ENCODE peak calls at places on chromosomes 3 and 15, in seven cellular contexts. V is AG10803, N is fibroblast of lung, K is coronary artery, G is endothelial cell of umbilical vein, P is A549, U is H9. E is an unnamed sample.

GRCh38 chr3:151086484-151087456 is 1.3 kb downstream of the MED12L start:
- DNase-seq in V (peak; percentile 82), N (peak; percentile 84), K (peak; percentile 77), G (peak; percentile 76), P (peak; percentile 88), U (peak; percentile 85), E (peak; percentile 89)

GRCh38 chr15:67120839-67121540 is 55.6 kb downstream of the SMAD3 start:
- DNase-seq in V (peak; percentile 85), N (peak; percentile 95), K (peak; percentile 94), G (peak; percentile 98), P (peak; percentile 90), U (no peak), E (peak; percentile 72)

GRCh38 chr3:78974181-78974770 is 793.5 kb downstream of the ROBO1 start:
- DNase-seq in V (peak; percentile 78), N (no peak), K (no peak), G (peak; percentile 40), P (no peak), U (no peak), E (no peak)

GRCh38 chr3:98599647-98600411 is 6.4 kb upstream of the CPOX start:
- DNase-seq in V (no peak), N (peak; percentile 38), K (no peak), G (no peak), P (no peak), U (no peak), E (no peak)

GRCh38 chr3:141403576-141403975 is 35.3 kb downstream of the ZBTB38 start:
- DNase-seq in V (peak; percentile 89), N (no peak), K (no peak), G (no peak), P (no peak), U (no peak), E (no peak)

GRCh38 chr3:56694852-56695563 is 11.9 kb upstream of the TASOR start:
- DNase-seq in V (no peak), N (no peak), K (no peak), G (no peak), P (no peak), U (no peak), E (no peak)

GRCh38 chr3:32018723-32019564 is 37.4 kb downstream of the ZNF860 start:
- DNase-seq in V (peak; percentile 52), N (peak; percentile 82), K (no peak), G (peak; percentile 63), P (peak; percentile 61), U (no peak), E (peak; percentile 29)

GRCh38 chr3:81658322-81658997 is 103.0 kb downstream of the GBE1 start:
- DNase-seq in V (no peak), N (peak; percentile 3), K (no peak), G (no peak), P (no peak), U (no peak), E (no peak)

GRCh38 chr3:127489357-127489756 is 101.2 kb downstream of the TPRA1 start:
- DNase-seq in V (no peak), N (no peak), K (no peak), G (no peak), P (no peak), U (no peak), E (no peak)

GRCh38 chr3:142056656-142057330 is 92.6 kb downstream of the TFDP2 start:
- DNase-seq in V (no peak), N (no peak), K (no peak), G (no peak), P (no peak), U (no peak), E (no peak)

GRCh38 chr3:99697250-99697649 is 58.9 kb downstream of the COL8A1 start:
- DNase-seq in V (no peak), N (no peak), K (no peak), G (no peak), P (no peak), U (no peak), E (no peak)

GRCh38 chr15:80211976-80212375 is 40.0 kb downstream of the CTXND1 start:
- DNase-seq in V (no peak), N (no peak), K (peak; percentile 16), G (no peak), P (no peak), U (no peak), E (no peak)

GRCh38 chr3:44721231-44722102 is 8.0 kb upstream of the ZNF501 start:
- DNase-seq in V (no peak), N (peak; percentile 33), K (no peak), G (no peak), P (peak; percentile 12), U (no peak), E (no peak)

GRCh38 chr15:78492841-78493240 is 14.5 kb upstream of the HYKK start:
- DNase-seq in V (peak; percentile 29), N (peak; percentile 39), K (no peak), G (no peak), P (no peak), U (no peak), E (peak; percentile 48)

GRCh38 chr15:56759450-56759845 is 26.1 kb upstream of the ZNF280D start:
- DNase-seq in V (peak; percentile 98), N (peak; percentile 92), K (no peak), G (no peak), P (no peak), U (no peak), E (peak; percentile 95)

DNA sequence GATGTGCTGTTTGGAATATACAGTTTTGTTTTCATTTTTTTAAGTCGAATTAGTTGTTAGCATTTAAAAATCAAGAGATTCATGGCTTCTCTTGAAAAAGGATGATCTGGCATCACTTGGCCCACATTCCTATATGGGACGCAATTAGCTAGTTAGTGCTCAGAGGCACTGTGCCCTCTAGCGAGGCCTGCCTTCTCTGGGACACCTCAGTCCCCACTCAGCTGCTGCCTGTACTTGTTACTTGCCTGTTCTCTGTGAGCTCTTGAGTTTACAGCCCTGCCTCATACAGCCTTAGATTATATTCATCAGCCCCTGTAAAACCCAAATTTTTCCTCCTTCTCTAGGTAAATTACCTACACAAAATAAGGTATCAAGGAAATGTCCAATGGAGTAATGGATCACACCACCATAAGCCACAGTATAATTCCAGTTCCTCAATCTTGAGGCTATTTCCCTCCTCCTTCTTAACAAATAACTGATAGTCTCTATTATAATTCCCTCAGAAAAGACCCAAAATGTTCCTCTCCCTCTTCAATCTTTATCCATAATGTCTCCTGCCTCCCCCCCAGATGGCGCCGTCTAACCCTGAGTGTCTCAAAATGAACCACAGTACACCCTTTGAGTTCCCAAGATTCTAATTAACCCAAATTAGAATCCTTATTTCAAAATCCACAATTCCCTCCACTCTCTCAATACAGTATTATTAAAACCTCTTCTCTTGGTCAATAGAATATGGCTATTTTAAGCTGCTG is 2.7 kb downstream of the ZMAT3 start:
- DNase-seq in V (peak; percentile 64), N (peak; percentile 63), K (no peak), G (peak; percentile 42), P (peak; percentile 35), U (no peak), E (no peak)
- TF ChIP-seq CTCF in V (peak; percentile 65), N (peak; percentile 58), K (no peak), G (peak; percentile 20), P (peak; percentile 60), U (peak; percentile 62), E (peak; percentile 76)

DNA sequence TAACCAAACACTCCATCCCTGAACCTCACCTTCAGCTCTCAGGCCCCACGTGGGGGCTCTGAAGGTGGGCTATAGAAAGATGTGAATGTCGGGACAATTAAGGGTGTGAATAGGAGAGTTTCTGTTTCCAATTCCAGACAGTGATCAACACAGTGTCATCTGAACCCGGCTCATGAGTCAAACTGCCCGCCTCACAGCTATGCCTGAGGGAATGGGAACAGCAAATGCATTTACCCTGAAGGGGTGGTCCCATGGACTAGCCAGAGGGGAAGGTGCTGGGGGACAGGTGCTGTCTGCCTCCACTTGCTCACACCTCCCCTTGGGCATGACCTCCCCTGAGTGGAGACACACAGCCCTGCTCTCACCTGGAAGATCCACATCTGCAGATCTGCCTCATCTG is 6.3 kb downstream of the RTP2 start:
- DNase-seq in V (no peak), N (no peak), K (no peak), G (no peak), P (no peak), U (no peak), E (no peak)
- TF ChIP-seq CTCF in V (no peak), N (no peak), K (no peak), G (no peak), P (no peak), U (no peak), E (no peak)

DNA sequence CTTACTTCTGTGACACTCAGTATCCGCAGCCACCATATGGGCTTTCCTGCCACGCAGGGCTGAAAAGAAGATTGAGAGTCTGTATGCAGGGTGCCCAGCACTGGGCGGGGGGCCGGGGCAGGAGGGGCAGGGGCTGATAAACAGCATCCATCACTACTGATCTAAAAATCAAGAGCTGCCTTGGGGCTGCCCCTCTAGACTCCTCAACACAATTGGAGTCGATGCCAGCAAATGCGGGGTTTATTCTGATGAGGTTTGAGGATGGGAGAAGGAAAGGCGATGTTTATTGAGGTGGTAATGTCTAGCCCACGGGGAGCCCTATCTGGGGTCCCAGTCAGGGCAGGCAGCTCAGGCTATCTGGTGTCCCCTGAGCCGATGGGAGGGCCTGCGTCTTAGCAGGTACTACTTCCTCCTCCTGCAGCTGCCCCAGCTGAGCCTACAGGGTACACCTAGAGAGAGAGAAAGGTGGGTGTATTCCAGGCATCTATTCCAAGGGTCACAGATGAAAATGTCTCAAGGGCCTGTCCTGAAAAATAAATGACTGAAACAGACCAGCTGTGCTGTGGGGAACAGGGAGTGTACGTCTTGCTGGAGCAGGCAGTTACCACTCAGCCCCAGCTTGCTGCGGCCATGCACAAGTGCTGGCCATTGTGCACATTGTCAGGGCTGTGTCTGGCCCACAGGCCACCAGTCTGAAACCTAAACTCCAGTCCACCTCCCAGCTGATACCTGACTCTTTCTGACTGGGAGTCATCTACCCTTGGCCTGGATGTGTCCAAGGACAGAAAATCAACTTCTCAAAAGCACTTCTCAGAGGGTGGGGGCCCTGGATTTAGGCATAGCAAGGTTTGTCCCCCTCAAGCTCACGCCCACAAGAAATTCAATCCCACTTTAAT is 19.5 kb downstream of the ISG20 start:
- DNase-seq in V (no peak), N (no peak), K (peak; percentile 46), G (no peak), P (no peak), U (no peak), E (no peak)
- TF ChIP-seq CTCF in V (no peak), N (no peak), K (no peak), G (no peak), P (no peak), U (no peak), E (no peak)

GRCh38 chr15:59338414-59338813 is 34.3 kb downstream of the MYO1E start:
- DNase-seq in V (no peak), N (no peak), K (no peak), G (no peak), P (no peak), U (no peak), E (no peak)

GRCh38 chr15:59340325-59340724 is 32.3 kb downstream of the MYO1E start:
- DNase-seq in V (no peak), N (peak; percentile 64), K (no peak), G (no peak), P (no peak), U (no peak), E (no peak)

GRCh38 chr15:59344311-59344710 is 28.4 kb downstream of the MYO1E start:
- DNase-seq in V (no peak), N (no peak), K (no peak), G (no peak), P (no peak), U (no peak), E (no peak)

GRCh38 chr15:59335197-59335786 is 37.4 kb downstream of the MYO1E start:
- DNase-seq in V (peak; percentile 69), N (no peak), K (no peak), G (no peak), P (no peak), U (no peak), E (no peak)

DNA sequence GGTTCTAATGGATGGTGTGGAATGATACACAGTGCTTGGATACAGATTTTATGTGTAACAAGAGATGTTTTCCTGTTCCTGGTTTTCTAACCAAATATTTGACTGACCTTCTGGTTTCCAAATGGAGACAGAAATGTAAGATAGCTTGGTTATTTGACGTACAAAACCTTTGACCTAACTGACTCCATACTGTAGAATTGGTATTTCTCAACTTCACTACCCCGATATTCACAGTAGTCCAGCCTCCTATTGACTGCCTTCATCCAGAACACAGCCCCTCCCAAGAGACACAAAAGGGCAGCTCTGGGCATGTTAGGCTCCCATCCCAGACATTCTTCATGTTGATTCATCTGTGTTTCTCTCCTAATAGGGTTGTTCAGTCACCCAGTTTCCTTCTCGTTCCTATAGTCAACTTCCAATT is 33.4 kb downstream of the MYO1E start:
- DNase-seq in V (peak; percentile 66), N (peak; percentile 49), K (no peak), G (no peak), P (peak; percentile 64), U (no peak), E (peak; percentile 64)
- TF ChIP-seq CTCF in V (no peak), N (no peak), K (no peak), G (no peak), P (no peak), U (no peak), E (no peak)